ENCODE peak calls at places on chromosomes 16 and 17, in four cellular contexts. N is lung, T is Panc1, P is gastrocnemius medialis. X is an unnamed sample.

GRCh38 chr16:30753596-30753995 is 5.4 kb downstream of the PHKG2 start:
- DNase-seq in N (no peak), T (no peak), P (no peak), X (no peak)

GRCh38 chr17:38571833-38572274 is 33.9 kb downstream of the SRCIN1 start:
- DNase-seq in N (no peak), T (no peak), P (no peak), X (no peak)

GRCh38 chr16:85395913-85396878 is 216.9 kb upstream of the GSE1 start:
- DNase-seq in N (no peak), T (no peak), P (no peak), X (no peak)

GRCh38 chr17:76678330-76678729 is 32.4 kb downstream of the MXRA7 start:
- DNase-seq in N (no peak), T (no peak), P (no peak), X (no peak)

GRCh38 chr17:50101346-50102163 is 6.4 kb downstream of the PDK2 start:
- DNase-seq in N (no peak), T (no peak), P (no peak), X (no peak)

GRCh38 chr16:68229431-68230175 is 6.3 kb downstream of the ESRP2 start:
- DNase-seq in N (no peak), T (no peak), P (no peak), X (no peak)

GRCh38 chr16:12677472-12677871 is 126.2 kb downstream of the CPPED1 start:
- DNase-seq in N (no peak), T (no peak), P (no peak), X (no peak)

GRCh38 chr16:1153480-1154160 is 714 bp downstream of the CACNA1H start:
- DNase-seq in N (no peak), T (no peak), P (no peak), X (no peak)

GRCh38 chr16:50640391-50640790 is 40.7 kb downstream of the SNX20 start:
- DNase-seq in N (no peak), T (no peak), P (no peak), X (no peak)

GRCh38 chr16:88591577-88592021 is 21.4 kb downstream of the ZC3H18 start:
- DNase-seq in N (no peak), T (no peak), P (peak), X (no peak)

GRCh38 chr16:78211951-78212350 is 112.5 kb downstream of the WWOX start:
- DNase-seq in N (no peak), T (no peak), P (no peak), X (no peak)

GRCh38 chr17:17684901-17685774 is 3.9 kb downstream of the RAI1 start:
- DNase-seq in N (peak), T (no peak), P (no peak), X (no peak)

GRCh38 chr16:27632267-27632666 is 82.3 kb downstream of the KATNIP start:
- DNase-seq in N (no peak), T (no peak), P (no peak), X (no peak)

GRCh38 chr16:49121636-49122035 is 160.0 kb downstream of the CBLN1 start:
- DNase-seq in N (no peak), T (no peak), P (no peak), X (no peak)

GRCh38 chr16:84065536-84066132 is 23.0 kb upstream of the SLC38A8 start:
- DNase-seq in N (no peak), T (no peak), P (no peak), X (peak)

GRCh38 chr17:61928101-61928436 is 287 bp upstream of the INTS2 start:
- DNase-seq in N (no peak), T (no peak), P (no peak), X (no peak)

GRCh38 chr17:28347261-28347891 is 10.0 kb downstream of the POLDIP2 start:
- DNase-seq in N (no peak), T (no peak), P (no peak), X (no peak)

GRCh38 chr17:74206332-74206818 is 2.9 kb downstream of the RPL38 start:
- DNase-seq in N (no peak), T (no peak), P (no peak), X (no peak)

GRCh38 chr17:78937561-78937960 is 12.4 kb upstream of the TIMP2 start:
- DNase-seq in N (no peak), T (no peak), P (no peak), X (no peak)

GRCh38 chr17:78944026-78944425 is 18.8 kb upstream of the TIMP2 start:
- DNase-seq in N (no peak), T (no peak), P (no peak), X (no peak)

GRCh38 chr17:78940241-78940640 is 15.1 kb upstream of the TIMP2 start:
- DNase-seq in N (no peak), T (no peak), P (no peak), X (no peak)

GRCh38 chr17:78939615-78940014 is 14.4 kb upstream of the TIMP2 start:
- DNase-seq in N (no peak), T (no peak), P (no peak), X (no peak)

DNA sequence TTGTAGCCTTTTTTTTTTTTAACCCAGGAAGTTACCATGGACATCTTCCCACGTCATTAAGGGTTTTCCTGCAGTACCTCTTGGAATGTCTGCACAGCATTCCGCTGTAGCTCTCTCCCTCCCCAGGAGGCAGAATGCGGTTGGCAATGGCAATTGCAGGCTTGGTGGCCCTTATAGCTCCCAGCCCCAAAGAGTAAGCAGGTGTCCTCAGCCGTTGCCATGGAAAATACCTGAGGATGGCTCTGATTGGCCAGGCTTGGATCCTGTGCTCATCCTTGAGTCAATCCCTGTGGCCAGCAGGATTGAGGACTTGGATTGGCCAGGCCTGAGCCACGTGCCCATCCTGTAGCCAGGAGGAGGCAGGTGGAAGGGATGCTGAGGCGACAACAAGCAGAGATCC is 15.5 kb upstream of the TIMP2 start:
- DNase-seq in N (no peak), T (no peak), P (no peak), X (no peak)
- TF ChIP-seq CTCF in N (no peak), T (no peak), P (no peak), X (no peak)

DNA sequence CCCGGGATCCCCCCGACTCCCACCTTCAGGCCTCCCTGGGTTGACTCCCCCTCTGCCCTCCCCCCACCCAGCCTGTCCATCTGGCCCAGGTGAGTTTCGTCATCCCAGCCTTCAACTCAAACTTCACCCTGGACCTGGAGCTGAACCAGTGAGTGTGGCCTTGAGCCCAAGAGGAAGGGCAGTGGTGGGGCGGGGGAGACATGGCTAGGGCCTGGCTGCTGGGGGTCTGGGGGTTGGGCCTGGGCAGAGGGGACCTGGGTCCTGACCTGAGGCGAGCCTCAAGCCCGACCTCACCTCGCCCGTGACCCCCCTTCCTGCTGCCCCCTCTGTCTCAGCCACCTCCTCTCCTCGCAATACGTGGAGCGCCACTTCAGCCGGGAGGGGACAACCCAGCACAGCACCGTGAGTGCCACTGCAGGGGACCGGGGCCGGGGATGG is 10.9 kb downstream of the ADAM11 start:
- DNase-seq in N (no peak), T (no peak), P (no peak), X (no peak)
- TF ChIP-seq CTCF in N (no peak), T (no peak), P (no peak), X (no peak)

GRCh38 chr16:66266436-66267286 is 99.8 kb upstream of the CDH5 start:
- DNase-seq in N (peak), T (no peak), P (peak), X (no peak)
- TF ChIP-seq CTCF in N (no peak), T (no peak), P (no peak), X (no peak)

GRCh38 chr17:77916284-77916683 is 42.2 kb upstream of the TNRC6C start:
- DNase-seq in N (no peak), T (no peak), P (no peak), X (no peak)

GRCh38 chr17:77916771-77917481 is 41.6 kb upstream of the TNRC6C start:
- DNase-seq in N (no peak), T (no peak), P (no peak), X (no peak)

GRCh38 chr17:77915594-77916021 is 42.9 kb upstream of the TNRC6C start:
- DNase-seq in N (no peak), T (no peak), P (no peak), X (no peak)

GRCh38 chr17:77919276-77919675 is 39.2 kb upstream of the TNRC6C start:
- DNase-seq in N (no peak), T (no peak), P (no peak), X (no peak)

DNA sequence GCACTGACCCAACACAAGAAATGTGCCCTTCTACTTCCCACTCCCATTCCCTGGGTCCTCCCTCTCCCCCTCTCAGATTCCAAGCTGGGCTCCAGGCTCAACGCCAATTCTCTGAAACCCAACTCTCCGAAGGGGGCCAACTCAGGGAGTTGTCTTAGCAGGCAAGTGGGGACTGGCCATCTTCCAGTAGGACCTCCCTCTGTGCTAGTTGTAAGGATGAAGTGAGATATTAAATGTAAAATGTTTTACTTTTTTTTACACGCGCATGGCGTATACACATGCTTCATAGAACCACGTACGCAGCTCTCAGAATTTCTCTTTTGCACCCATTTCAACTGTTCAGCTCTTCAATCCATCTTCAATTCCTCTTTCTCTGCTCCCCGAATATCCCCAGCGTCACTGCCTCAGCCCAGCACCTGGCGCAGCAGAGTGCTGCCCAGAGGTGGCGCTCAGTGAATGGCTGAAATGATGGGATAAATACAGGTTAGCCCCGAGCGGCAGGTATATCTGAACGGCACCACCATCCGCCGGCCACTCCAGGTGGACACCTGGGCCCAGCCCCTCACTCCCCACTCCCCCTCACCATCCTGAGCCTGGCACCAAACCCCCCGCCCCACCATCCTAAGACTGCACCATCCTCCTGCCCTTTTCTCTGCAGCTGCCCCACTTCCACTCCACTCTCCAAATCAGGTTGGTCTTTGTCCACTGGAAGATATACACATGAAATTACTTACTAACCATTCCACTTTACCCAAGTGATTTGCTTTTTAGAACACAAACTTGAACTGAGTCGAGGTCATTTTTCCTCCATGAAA is 43.9 kb upstream of the TNRC6C start:
- DNase-seq in N (no peak), T (no peak), P (no peak), X (no peak)
- TF ChIP-seq CTCF in N (no peak), T (no peak), P (no peak), X (no peak)

X was measured in omental fat pad.